ENCODE peak calls at places on chromosomes 6 and 20, in nine cellular contexts. Q is mucosa of gallbladder; F is activated CD8-positive, alpha-beta T cell treated with anti-CD3 and anti-CD28 coated beads for 36 hours; O is GM12878; A is activated naive CD4-positive, alpha-beta T cell treated with anti-CD3 and anti-CD28 coated beads, Interleukin-2, amount 10 ng/mL, durations not matched to agents 7 days and 5 days; P is trophoblast cell; Z is naive thymus-derived CD4-positive, alpha-beta T cell; X is heart left ventricle; J is tibial artery. L is an unnamed sample.

GRCh38 chr20:43963233-43963632 is 48.6 kb downstream of the TOX2 start:
- DNase-seq in O (no peak), Q (no peak), J (peak), F (no peak), Z (no peak), A (no peak), X (no peak), P (no peak), L (no peak)

GRCh38 chr6:135880066-135880972 is 28.8 kb downstream of the PDE7B start:
- DNase-seq in Q (no peak), X (no peak), J (no peak), P (no peak), O (peak), A (peak), Z (peak), F (peak), L (no peak)

GRCh38 chr20:3074812-3075211 is 3.4 kb downstream of the OXT start:
- DNase-seq in X (no peak), J (no peak), O (no peak), F (no peak), A (no peak), P (no peak), Z (no peak), Q (no peak), L (no peak)

GRCh38 chr20:10761232-10761631 is 87.4 kb upstream of the JAG1 start:
- DNase-seq in J (no peak), P (peak), Z (no peak), Q (no peak), O (no peak), F (no peak), A (no peak), X (no peak), L (no peak)

GRCh38 chr6:44662461-44663121 is 275.1 kb downstream of the CDC5L start:
- DNase-seq in Q (no peak), O (no peak), F (no peak), A (no peak), J (peak), X (no peak), P (peak), Z (no peak), L (peak)

GRCh38 chr20:3090565-3090964 is 6.0 kb upstream of the AVP start:
- DNase-seq in A (no peak), F (no peak), Q (no peak), O (no peak), P (no peak), J (no peak), Z (peak), X (no peak), L (no peak)

GRCh38 chr6:74287932-74288331 is 591.9 kb downstream of the CD109 start:
- DNase-seq in X (no peak), Z (no peak), P (no peak), J (no peak), A (no peak), F (no peak), Q (no peak), O (no peak), L (no peak)

GRCh38 chr6:167287513-167288048 is 3.5 kb upstream of the UNC93A start:
- DNase-seq in Z (no peak), Q (no peak), P (no peak), F (no peak), O (no peak), X (no peak), A (no peak), J (no peak), L (no peak)

GRCh38 chr6:125124250-125124777 is 29.3 kb upstream of the TPD52L1 start:
- DNase-seq in P (no peak), Z (no peak), X (no peak), O (no peak), A (no peak), J (no peak), F (no peak), Q (no peak), L (no peak)

GRCh38 chr6:13262302-13263006 is 65.9 kb downstream of the TBC1D7 start:
- DNase-seq in Q (no peak), Z (no peak), P (no peak), A (no peak), O (no peak), X (no peak), J (no peak), F (no peak), L (no peak)

GRCh38 chr6:132456700-132457143 is 55.4 kb upstream of the MOXD1 start:
- DNase-seq in J (no peak), Z (no peak), O (peak), F (peak), P (no peak), Q (no peak), A (no peak), X (peak), L (peak)

GRCh38 chr6:168248148-168248620 is 71.4 kb downstream of the DACT2 start:
- DNase-seq in Z (no peak), P (no peak), F (no peak), Q (no peak), A (no peak), X (no peak), J (no peak), O (no peak), L (no peak)

GRCh38 chr6:143513410-143513809 is 1.9 kb upstream of the FUCA2 start:
- DNase-seq in F (peak), P (no peak), X (no peak), A (peak), J (no peak), Q (no peak), O (no peak), Z (no peak), L (no peak)

GRCh38 chr6:33628401-33628964 is 7.4 kb downstream of the ITPR3 start:
- DNase-seq in Q (no peak), O (no peak), X (no peak), Z (no peak), A (no peak), P (no peak), J (peak), F (no peak), L (no peak)

GRCh38 chr20:37886851-37887297 is 16.1 kb upstream of the VSTM2L start:
- DNase-seq in O (peak), Z (no peak), F (no peak), X (no peak), J (no peak), A (no peak), Q (no peak), P (no peak), L (no peak)

GRCh38 chr20:53409177-53409576 is 184.5 kb downstream of the ZNF217 start:
- DNase-seq in A (no peak), O (no peak), F (no peak), Z (no peak), P (no peak), Q (no peak), J (no peak), X (no peak), L (no peak)

GRCh38 chr6:123967900-123968299 is 164.2 kb downstream of the NKAIN2 start:
- DNase-seq in J (no peak), Z (no peak), A (no peak), X (peak), Q (no peak), O (no peak), P (no peak), F (no peak), L (no peak)

GRCh38 chr20:1242530-1242929 is 16.7 kb downstream of the RAD21L1 start:
- DNase-seq in O (no peak), X (no peak), P (no peak), Z (no peak), F (no peak), J (no peak), A (no peak), Q (no peak), L (no peak)

GRCh38 chr6:90068264-90068663 is 174.0 kb downstream of the GJA10 start:
- DNase-seq in X (no peak), O (no peak), J (no peak), A (no peak), P (peak), Q (no peak), F (peak), Z (no peak), L (no peak)

GRCh38 chr6:106084106-106084963 is 1.8 kb upstream of the PRDM1 start:
- DNase-seq in Q (no peak), F (no peak), P (peak), Z (no peak), X (no peak), O (peak), J (no peak), A (no peak), L (no peak)

GRCh38 chr20:17674722-17675518 is 7.1 kb downstream of the RRBP1 start:
- DNase-seq in Q (no peak), X (no peak), F (no peak), O (no peak), P (no peak), Z (no peak), J (peak), A (no peak), L (no peak)

GRCh38 chr6:158018851-158019361 is 37.2 kb downstream of the SYNJ2 start:
- DNase-seq in F (no peak), A (no peak), P (peak), X (no peak), J (peak), O (no peak), Z (no peak), Q (no peak), L (no peak)

GRCh38 chr20:61673152-61673551 is 392.5 kb downstream of the TAF4 start:
- DNase-seq in Q (no peak), F (no peak), J (no peak), O (no peak), P (no peak), Z (no peak), X (no peak), A (no peak), L (no peak)

GRCh38 chr20:31595654-31596411 is 9.3 kb upstream of the ID1 start:
- DNase-seq in P (peak), O (no peak), Z (no peak), Q (peak), A (no peak), J (peak), X (peak), F (no peak), L (peak)

GRCh38 chr6:139017227-139017626 is 11.3 kb upstream of the ABRACL start:
- DNase-seq in J (no peak), O (no peak), Z (no peak), P (no peak), X (no peak), Q (no peak), F (no peak), A (no peak), L (no peak)

GRCh38 chr6:154471609-154472362 is 38.7 kb downstream of the CNKSR3 start:
- DNase-seq in Q (no peak), F (no peak), Z (no peak), O (no peak), J (no peak), P (no peak), A (no peak), X (no peak), L (no peak)

GRCh38 chr6:154773610-154774089 is 40.4 kb downstream of the SCAF8 start:
- DNase-seq in X (no peak), O (peak), Q (no peak), P (no peak), F (no peak), J (no peak), Z (no peak), A (no peak), L (no peak)

GRCh38 chr20:34575271-34575670 is 16.8 kb downstream of the MAP1LC3A start:
- DNase-seq in Z (no peak), F (no peak), J (no peak), X (no peak), Q (no peak), O (no peak), P (no peak), A (no peak), L (no peak)

GRCh38 chr6:109313139-109313538 is 69.1 kb downstream of the CD164 start:
- DNase-seq in J (no peak), Q (no peak), P (no peak), Z (no peak), F (no peak), O (no peak), X (no peak), A (no peak), L (no peak)